ENCODE peak calls at places on chromosome 2, in seven cellular contexts. One of them, this sample, is unnamed.

GRCh38 chr2:72271766-72272615 is 124.3 kb upstream of the CYP26B1 start:
- DNase-seq in SK-N-SH: no peak
- DNase-seq in heart left ventricle: no peak
- DNase-seq in esophagus squamous epithelium: no peak
- DNase-seq in stomach: no peak
- DNase-seq in body of pancreas: no peak
- DNase-seq in GM23338: no peak
- DNase-seq in this sample: no peak

GRCh38 chr2:71995067-71995665 is 152.5 kb downstream of the CYP26B1 start:
- DNase-seq in body of pancreas: no peak
- DNase-seq in heart left ventricle: no peak
- DNase-seq in esophagus squamous epithelium: no peak
- DNase-seq in stomach: no peak
- DNase-seq in GM23338: peak
- DNase-seq in SK-N-SH: peak
- DNase-seq in this sample: no peak

GRCh38 chr2:38146917-38147307 is 71.0 kb upstream of the CYP1B1 start:
- DNase-seq in heart left ventricle: no peak
- DNase-seq in GM23338: peak
- DNase-seq in body of pancreas: peak
- DNase-seq in stomach: no peak
- DNase-seq in esophagus squamous epithelium: no peak
- DNase-seq in SK-N-SH: peak
- DNase-seq in this sample: peak

GRCh38 chr2:168717790-168718502 is 84.5 kb upstream of the NOSTRIN start:
- DNase-seq in SK-N-SH: no peak
- DNase-seq in stomach: no peak
- DNase-seq in body of pancreas: no peak
- DNase-seq in GM23338: no peak
- DNase-seq in heart left ventricle: no peak
- DNase-seq in esophagus squamous epithelium: no peak
- DNase-seq in this sample: no peak

GRCh38 chr2:12915792-12916191 is 199.1 kb downstream of the TRIB2 start:
- DNase-seq in heart left ventricle: no peak
- DNase-seq in esophagus squamous epithelium: no peak
- DNase-seq in GM23338: no peak
- DNase-seq in stomach: no peak
- DNase-seq in body of pancreas: no peak
- DNase-seq in SK-N-SH: no peak
- DNase-seq in this sample: no peak

GRCh38 chr2:31420936-31421335 is 6.4 kb upstream of the XDH start:
- DNase-seq in SK-N-SH: no peak
- DNase-seq in stomach: no peak
- DNase-seq in esophagus squamous epithelium: no peak
- DNase-seq in body of pancreas: no peak
- DNase-seq in heart left ventricle: no peak
- DNase-seq in GM23338: no peak
- DNase-seq in this sample: no peak

GRCh38 chr2:217538719-217539118 is 464.1 kb downstream of the TNS1 start:
- DNase-seq in stomach: no peak
- DNase-seq in esophagus squamous epithelium: no peak
- DNase-seq in heart left ventricle: no peak
- DNase-seq in body of pancreas: no peak
- DNase-seq in GM23338: peak
- DNase-seq in SK-N-SH: no peak
- DNase-seq in this sample: no peak

GRCh38 chr2:27753744-27754588 is 17.6 kb upstream of the MRPL33 start:
- DNase-seq in body of pancreas: peak
- DNase-seq in GM23338: peak
- DNase-seq in heart left ventricle: peak
- DNase-seq in stomach: peak
- DNase-seq in SK-N-SH: peak
- DNase-seq in esophagus squamous epithelium: no peak
- DNase-seq in this sample: peak

GRCh38 chr2:171754254-171754939 is 67.1 kb downstream of the DYNC1I2 start:
- DNase-seq in stomach: no peak
- DNase-seq in esophagus squamous epithelium: no peak
- DNase-seq in body of pancreas: no peak
- DNase-seq in GM23338: no peak
- DNase-seq in SK-N-SH: no peak
- DNase-seq in heart left ventricle: no peak
- DNase-seq in this sample: no peak

GRCh38 chr2:130355578-130356431 is at the start of gene PTPN18:
- DNase-seq in GM23338: peak
- DNase-seq in stomach: peak
- DNase-seq in esophagus squamous epithelium: peak
- DNase-seq in heart left ventricle: peak
- DNase-seq in SK-N-SH: peak
- DNase-seq in body of pancreas: peak
- DNase-seq in this sample: peak

GRCh38 chr2:56709181-56709580 is 525.4 kb downstream of the CCDC85A start:
- DNase-seq in stomach: no peak
- DNase-seq in GM23338: no peak
- DNase-seq in SK-N-SH: no peak
- DNase-seq in esophagus squamous epithelium: no peak
- DNase-seq in heart left ventricle: no peak
- DNase-seq in body of pancreas: no peak
- DNase-seq in this sample: no peak

GRCh38 chr2:71347517-71347916 is 15.9 kb downstream of the ZNF638 start:
- DNase-seq in GM23338: peak
- DNase-seq in body of pancreas: no peak
- DNase-seq in heart left ventricle: no peak
- DNase-seq in SK-N-SH: no peak
- DNase-seq in esophagus squamous epithelium: no peak
- DNase-seq in stomach: no peak
- DNase-seq in this sample: no peak

GRCh38 chr2:190466819-190467444 is 58.8 kb downstream of the MFSD6 start:
- DNase-seq in GM23338: no peak
- DNase-seq in SK-N-SH: peak
- DNase-seq in heart left ventricle: no peak
- DNase-seq in stomach: no peak
- DNase-seq in esophagus squamous epithelium: no peak
- DNase-seq in body of pancreas: no peak
- DNase-seq in this sample: no peak

GRCh38 chr2:186862869-186863709 is 14.1 kb upstream of the ZSWIM2 start:
- DNase-seq in stomach: no peak
- DNase-seq in body of pancreas: no peak
- DNase-seq in GM23338: peak
- DNase-seq in heart left ventricle: no peak
- DNase-seq in SK-N-SH: peak
- DNase-seq in esophagus squamous epithelium: no peak
- DNase-seq in this sample: no peak

GRCh38 chr2:136787970-136788369 is 22.6 kb downstream of the THSD7B start:
- DNase-seq in GM23338: peak
- DNase-seq in stomach: no peak
- DNase-seq in body of pancreas: no peak
- DNase-seq in esophagus squamous epithelium: no peak
- DNase-seq in heart left ventricle: no peak
- DNase-seq in SK-N-SH: no peak
- DNase-seq in this sample: no peak

GRCh38 chr2:2646312-2647051 is 315.4 kb upstream of the MYT1L start:
- DNase-seq in stomach: no peak
- DNase-seq in esophagus squamous epithelium: no peak
- DNase-seq in GM23338: no peak
- DNase-seq in body of pancreas: no peak
- DNase-seq in SK-N-SH: peak
- DNase-seq in heart left ventricle: no peak
- DNase-seq in this sample: no peak

GRCh38 chr2:174023591-174024523 is 58.7 kb upstream of the SP3 start:
- DNase-seq in body of pancreas: peak
- DNase-seq in GM23338: peak
- DNase-seq in heart left ventricle: peak
- DNase-seq in SK-N-SH: peak
- DNase-seq in stomach: peak
- DNase-seq in esophagus squamous epithelium: peak
- DNase-seq in this sample: no peak

GRCh38 chr2:240590681-240591111 is 4.2 kb downstream of the CAPN10 start:
- DNase-seq in body of pancreas: no peak
- DNase-seq in esophagus squamous epithelium: no peak
- DNase-seq in heart left ventricle: no peak
- DNase-seq in GM23338: no peak
- DNase-seq in SK-N-SH: no peak
- DNase-seq in stomach: no peak
- DNase-seq in this sample: no peak

GRCh38 chr2:19762142-19762541 is 139.6 kb downstream of the TTC32 start:
- DNase-seq in SK-N-SH: no peak
- DNase-seq in stomach: no peak
- DNase-seq in GM23338: no peak
- DNase-seq in heart left ventricle: no peak
- DNase-seq in esophagus squamous epithelium: no peak
- DNase-seq in body of pancreas: no peak
- DNase-seq in this sample: no peak

GRCh38 chr2:20094955-20095354 is 43.5 kb upstream of the LAPTM4A start:
- DNase-seq in heart left ventricle: no peak
- DNase-seq in esophagus squamous epithelium: no peak
- DNase-seq in GM23338: no peak
- DNase-seq in body of pancreas: no peak
- DNase-seq in stomach: no peak
- DNase-seq in SK-N-SH: no peak
- DNase-seq in this sample: no peak

GRCh38 chr2:231930601-231931281 is 4.5 kb upstream of the NPPC start:
- DNase-seq in SK-N-SH: no peak
- DNase-seq in heart left ventricle: peak
- DNase-seq in GM23338: no peak
- DNase-seq in stomach: peak
- DNase-seq in esophagus squamous epithelium: no peak
- DNase-seq in body of pancreas: no peak
- DNase-seq in this sample: no peak

GRCh38 chr2:239305771-239306170 is 95.0 kb downstream of the HDAC4 start:
- DNase-seq in esophagus squamous epithelium: no peak
- DNase-seq in body of pancreas: no peak
- DNase-seq in SK-N-SH: no peak
- DNase-seq in heart left ventricle: no peak
- DNase-seq in GM23338: peak
- DNase-seq in stomach: peak
- DNase-seq in this sample: no peak

DNA sequence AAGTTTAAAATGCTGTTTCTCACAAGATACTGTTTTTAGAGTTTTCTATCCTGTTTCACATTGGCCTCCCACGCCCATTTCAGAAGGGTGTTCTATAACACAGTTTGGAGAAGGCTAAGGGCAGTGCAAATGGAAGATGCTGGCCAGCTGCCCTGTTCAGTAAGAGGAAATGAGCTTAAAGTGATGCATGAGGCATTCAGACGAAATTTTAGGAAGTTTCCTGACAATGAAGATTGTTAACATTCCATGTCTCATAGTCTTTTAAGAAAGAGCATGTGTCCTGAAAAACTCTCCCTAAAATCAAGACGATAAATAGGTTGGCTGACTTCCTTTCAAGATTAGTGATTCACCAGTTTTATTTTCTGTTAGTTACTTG is 484.2 kb upstream of the NRP2 start:
- DNase-seq in body of pancreas: peak
- DNase-seq in heart left ventricle: peak
- DNase-seq in SK-N-SH: no peak
- DNase-seq in esophagus squamous epithelium: no peak
- DNase-seq in stomach: no peak
- DNase-seq in GM23338: peak
- DNase-seq in this sample: no peak
- H3K27ac ChIP-seq in body of pancreas: no peak
- H3K27ac ChIP-seq in heart left ventricle: peak
- H3K27ac ChIP-seq in SK-N-SH: peak
- H3K27ac ChIP-seq in esophagus squamous epithelium: no peak
- H3K27ac ChIP-seq in stomach: no peak
- H3K27ac ChIP-seq in GM23338: peak
- H3K27ac ChIP-seq in this sample: no peak

DNA sequence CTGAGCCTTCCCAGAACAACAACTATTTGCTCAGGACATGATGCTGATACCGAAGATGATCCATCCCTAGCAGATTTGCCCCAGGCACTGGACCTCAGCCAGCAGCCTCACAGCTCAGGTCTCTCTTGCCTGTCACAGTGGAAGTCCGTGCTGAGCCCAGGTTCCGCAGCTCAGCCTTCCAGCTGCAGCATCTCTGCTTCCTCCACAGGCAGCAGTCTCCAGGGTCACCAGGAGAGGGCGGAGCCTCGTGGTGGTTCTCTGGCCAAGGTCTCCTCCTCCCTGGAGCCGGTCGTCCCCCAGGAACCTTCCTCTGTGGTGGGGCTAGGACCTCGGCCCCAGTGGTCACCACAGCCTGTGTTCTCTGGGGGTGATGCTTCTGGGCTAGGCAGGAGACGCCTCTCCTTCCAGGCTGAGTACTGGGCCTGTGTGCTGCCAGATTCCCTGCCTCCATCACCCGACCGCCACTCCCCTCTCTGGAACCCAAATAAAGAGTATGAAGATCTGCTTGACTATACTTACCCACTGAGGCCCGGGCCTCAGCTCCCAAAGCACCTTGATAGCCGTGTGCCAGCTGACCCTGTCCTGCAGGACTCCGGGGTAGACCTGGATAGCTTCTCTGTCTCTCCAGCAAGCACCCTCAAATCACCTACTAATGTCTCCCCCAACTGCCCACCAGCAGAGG is 15.4 kb downstream of the CEP68 start:
- DNase-seq in GM23338: peak
- DNase-seq in SK-N-SH: peak
- DNase-seq in esophagus squamous epithelium: no peak
- DNase-seq in body of pancreas: peak
- DNase-seq in stomach: no peak
- DNase-seq in heart left ventricle: peak
- DNase-seq in this sample: no peak
- TF ChIP-seq CTCF in GM23338: peak
- TF ChIP-seq CTCF in SK-N-SH: no peak
- TF ChIP-seq CTCF in esophagus squamous epithelium: peak
- TF ChIP-seq CTCF in body of pancreas: peak
- TF ChIP-seq CTCF in stomach: no peak
- TF ChIP-seq CTCF in heart left ventricle: no peak
- TF ChIP-seq CTCF in this sample: no peak

GRCh38 chr2:42136832-42137821 is 32.0 kb upstream of the EML4 start:
- DNase-seq in esophagus squamous epithelium: no peak
- DNase-seq in SK-N-SH: no peak
- DNase-seq in body of pancreas: no peak
- DNase-seq in heart left ventricle: no peak
- DNase-seq in GM23338: no peak
- DNase-seq in stomach: no peak
- DNase-seq in this sample: no peak
- H3K27ac ChIP-seq in esophagus squamous epithelium: no peak
- H3K27ac ChIP-seq in SK-N-SH: peak
- H3K27ac ChIP-seq in body of pancreas: no peak
- H3K27ac ChIP-seq in heart left ventricle: no peak
- H3K27ac ChIP-seq in GM23338: no peak
- H3K27ac ChIP-seq in stomach: no peak
- H3K27ac ChIP-seq in this sample: no peak

DNA sequence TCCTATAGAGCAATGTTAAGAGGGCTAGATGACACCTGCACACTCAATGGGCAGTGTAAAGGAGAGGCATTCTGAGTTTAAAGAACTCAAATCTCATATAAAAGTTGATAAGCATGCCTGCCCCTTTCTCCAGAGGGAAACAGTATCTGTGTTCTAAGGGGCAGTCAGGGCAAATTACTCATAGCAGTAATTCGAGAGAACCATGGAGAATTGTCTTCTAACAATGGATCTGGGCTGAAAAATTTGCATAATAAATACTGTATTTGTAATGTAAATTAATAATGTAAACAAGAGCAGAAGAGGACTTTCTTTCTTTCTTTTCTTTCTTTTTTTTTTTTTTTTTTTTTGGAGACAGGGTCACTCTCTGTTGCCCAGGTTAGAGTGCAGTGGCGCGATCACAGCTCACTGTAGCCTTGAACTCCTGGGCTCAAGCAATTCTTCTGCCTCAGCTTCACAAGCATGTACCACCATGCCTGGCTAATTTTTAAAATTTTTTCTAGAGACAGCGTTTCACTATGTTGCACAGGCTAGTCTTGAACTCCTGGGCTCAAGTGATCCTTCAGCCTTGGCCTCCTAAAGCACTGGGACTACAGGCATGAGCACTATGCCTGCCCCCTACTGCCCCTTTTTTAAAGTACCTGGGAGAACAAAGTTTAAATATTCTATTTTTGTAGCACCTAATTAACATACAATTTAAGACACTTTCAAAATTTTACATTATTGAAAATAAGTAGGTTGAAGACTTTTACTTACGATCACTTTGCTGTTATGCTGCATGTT is 70.6 kb downstream of the OTX1 start:
- DNase-seq in esophagus squamous epithelium: no peak
- DNase-seq in heart left ventricle: no peak
- DNase-seq in stomach: no peak
- DNase-seq in SK-N-SH: no peak
- DNase-seq in GM23338: peak
- DNase-seq in body of pancreas: no peak
- DNase-seq in this sample: no peak
- TF ChIP-seq CTCF in esophagus squamous epithelium: no peak
- TF ChIP-seq CTCF in heart left ventricle: no peak
- TF ChIP-seq CTCF in stomach: no peak
- TF ChIP-seq CTCF in SK-N-SH: no peak
- TF ChIP-seq CTCF in GM23338: peak
- TF ChIP-seq CTCF in body of pancreas: no peak
- TF ChIP-seq CTCF in this sample: no peak